ENCODE peak calls at places on chromosomes 3 and 15, in five cellular contexts. X is MG63; Q is CD4-positive, alpha-beta T cell; R is spleen; K is A549. H is an unnamed sample.

GRCh38 chr3:9732080-9732752 is 681 bp downstream of the BRPF1 start:
- DNase-seq in R (peak; percentile 91), K (no peak), Q (peak; percentile 13), X (peak; percentile 13), H (peak; percentile 33)

GRCh38 chr3:115062412-115062956 is 84.6 kb downstream of the ZBTB20 start:
- DNase-seq in R (no peak), K (no peak), X (no peak), Q (no peak), H (no peak)

GRCh38 chr3:123344175-123344908 is 104.5 kb downstream of the ADCY5 start:
- DNase-seq in R (peak; percentile 9), K (no peak), X (peak; percentile 78), Q (no peak), H (no peak)

GRCh38 chr15:58537033-58537432 is 105.2 kb downstream of the LIPC start:
- DNase-seq in R (no peak), X (no peak), Q (no peak), K (no peak), H (no peak)

GRCh38 chr15:52783929-52784798 is 6.0 kb downstream of the ONECUT1 start:
- DNase-seq in X (peak; percentile 33), R (peak; percentile 74), Q (no peak), K (peak; percentile 40), H (no peak)

GRCh38 chr3:173660645-173661299 is 263.2 kb downstream of the NLGN1 start:
- DNase-seq in Q (no peak), K (no peak), R (no peak), X (peak; percentile 6), H (no peak)

GRCh38 chr3:185076219-185076618 is 76.6 kb downstream of the C3orf70 start:
- DNase-seq in K (no peak), Q (no peak), X (no peak), R (no peak), H (no peak)

GRCh38 chr15:89307046-89307587 is 27.5 kb downstream of the POLG start:
- DNase-seq in Q (no peak), R (no peak), K (no peak), X (no peak), H (no peak)

GRCh38 chr15:69751575-69751974 is 299.0 kb downstream of the RPLP1 start:
- DNase-seq in X (no peak), K (no peak), Q (no peak), R (no peak), H (peak; percentile 76)

GRCh38 chr15:26179906-26180305 is 316.8 kb upstream of the ATP10A start:
- DNase-seq in X (no peak), K (peak; percentile 13), Q (no peak), R (no peak), H (peak; percentile 2)

GRCh38 chr15:83846847-83847246 is 192.9 kb downstream of the ADAMTSL3 start:
- DNase-seq in R (no peak), X (peak; percentile 5), Q (no peak), K (no peak), H (no peak)

GRCh38 chr3:81300324-81300927 is 461.0 kb downstream of the GBE1 start:
- DNase-seq in R (no peak), Q (no peak), X (no peak), K (no peak), H (no peak)

GRCh38 chr15:85297537-85297936 is 82.9 kb upstream of the AKAP13 start:
- DNase-seq in Q (no peak), K (no peak), R (no peak), X (no peak), H (no peak)

GRCh38 chr3:47856669-47857068 is 53.7 kb downstream of the DHX30 start:
- DNase-seq in X (no peak), K (no peak), R (peak; percentile 49), Q (no peak), H (no peak)

GRCh38 chr3:40951636-40952035 is 247.7 kb upstream of the CTNNB1 start:
- DNase-seq in K (no peak), X (no peak), Q (no peak), R (no peak), H (peak; percentile 23)

GRCh38 chr3:10010546-10011465 is 15.4 kb upstream of the FANCD2 start:
- DNase-seq in K (peak; percentile 85), R (peak; percentile 99), Q (peak; percentile 72), X (peak; percentile 87), H (peak; percentile 95)

GRCh38 chr3:156519758-156520162 is 35.2 kb downstream of the SSR3 start:
- DNase-seq in X (no peak), K (no peak), Q (no peak), R (no peak), H (no peak)

GRCh38 chr15:33111051-33111451 is 83.5 kb downstream of the FMN1 start:
- DNase-seq in Q (no peak), X (no peak), R (no peak), K (no peak), H (no peak)

GRCh38 chr3:29071077-29071634 is 209.7 kb upstream of the RBMS3 start:
- DNase-seq in X (peak; percentile 1), Q (no peak), R (no peak), K (no peak), H (no peak)

GRCh38 chr3:125374501-125374995 is 577 bp downstream of the ZNF148 start:
- DNase-seq in K (peak; percentile 19), X (peak; percentile 55), Q (peak; percentile 5), R (no peak), H (peak; percentile 55)

GRCh38 chr15:54803139-54803808 is 393.5 kb downstream of the RSL24D1 start:
- DNase-seq in K (peak; percentile 61), X (no peak), R (no peak), Q (no peak), H (no peak)

GRCh38 chr3:24042879-24043567 is 97.9 kb downstream of the NR1D2 start:
- DNase-seq in K (no peak), Q (no peak), R (no peak), X (no peak), H (no peak)

GRCh38 chr15:60673918-60674558 is 195.1 kb upstream of the ICE2 start:
- DNase-seq in X (peak; percentile 87), R (no peak), K (peak; percentile 58), Q (no peak), H (peak; percentile 82)

GRCh38 chr15:30985081-30985531 is 6.3 kb downstream of the MTMR10 start:
- DNase-seq in K (no peak), Q (no peak), X (no peak), R (no peak), H (no peak)

GRCh38 chr3:187740446-187741399 is 4.5 kb downstream of the BCL6 start:
- DNase-seq in R (peak; percentile 94), Q (peak; percentile 63), X (peak; percentile 65), K (peak; percentile 42), H (peak; percentile 25)

GRCh38 chr15:31272558-31273257 is 53.9 kb upstream of the KLF13 start:
- DNase-seq in X (no peak), K (no peak), Q (no peak), R (no peak), H (no peak)

GRCh38 chr3:152328841-152329240 is 60.1 kb downstream of the MBNL1 start:
- DNase-seq in Q (no peak), K (peak; percentile 80), R (no peak), X (no peak), H (no peak)

GRCh38 chr3:61663728-61664492 is 102.5 kb downstream of the PTPRG start:
- DNase-seq in K (peak; percentile 36), R (no peak), X (peak; percentile 77), Q (no peak), H (peak; percentile 24)

GRCh38 chr3:149274220-149274619 is 52.6 kb upstream of the CP start:
- DNase-seq in X (no peak), K (no peak), Q (no peak), R (no peak), H (no peak)

DNA sequence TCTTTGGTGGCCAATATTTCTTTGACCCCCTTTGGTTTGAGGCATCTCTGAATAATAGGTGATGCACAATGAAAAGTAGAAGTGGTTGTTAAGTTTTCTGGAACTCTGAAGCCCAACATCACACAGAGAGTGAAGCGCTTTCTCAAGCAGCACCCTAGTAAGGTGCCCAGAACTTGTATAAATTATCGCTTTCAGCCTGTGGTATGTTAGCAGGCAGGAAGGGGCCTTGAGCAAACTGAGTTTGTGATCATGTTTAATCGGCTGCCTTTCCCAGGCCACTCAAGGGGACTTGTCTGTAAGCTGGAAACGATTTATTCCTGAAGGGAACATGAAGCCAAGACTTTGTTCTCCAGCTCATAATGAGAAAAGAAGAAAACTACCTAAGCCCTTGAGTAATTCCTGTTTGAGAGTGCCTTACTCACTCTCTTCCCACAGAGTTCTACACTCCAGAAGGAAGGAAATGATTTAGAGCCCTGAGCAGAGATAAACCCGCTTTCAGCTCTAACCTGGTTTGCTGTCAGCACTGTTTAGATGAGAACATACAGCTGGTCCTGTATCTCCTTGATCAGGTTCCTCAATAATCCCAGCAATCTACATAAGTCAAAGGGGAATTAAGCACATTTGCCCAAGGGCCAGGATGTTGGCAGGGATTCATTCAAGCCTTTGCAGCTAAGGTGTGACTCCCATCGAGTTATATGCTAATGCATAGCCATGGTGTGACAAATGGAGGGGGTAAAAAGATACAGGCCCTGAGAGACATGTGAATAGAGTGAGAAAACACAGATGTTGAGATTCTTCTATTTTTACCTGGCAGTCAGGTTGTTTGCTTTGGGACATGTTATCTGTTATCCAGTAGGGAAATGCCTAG is 187.7 kb upstream of the SLC24A5 start:
- DNase-seq in X (no peak), R (no peak), Q (no peak), K (no peak), H (no peak)
- H3K9me3 ChIP-seq in X (no peaks in the 10 kb centered on the region), R (no peaks in the 10 kb centered on the region), Q (no peaks in the 10 kb centered on the region), K (no peaks in the 10 kb centered on the region), H (no peaks in the 10 kb centered on the region)

DNA sequence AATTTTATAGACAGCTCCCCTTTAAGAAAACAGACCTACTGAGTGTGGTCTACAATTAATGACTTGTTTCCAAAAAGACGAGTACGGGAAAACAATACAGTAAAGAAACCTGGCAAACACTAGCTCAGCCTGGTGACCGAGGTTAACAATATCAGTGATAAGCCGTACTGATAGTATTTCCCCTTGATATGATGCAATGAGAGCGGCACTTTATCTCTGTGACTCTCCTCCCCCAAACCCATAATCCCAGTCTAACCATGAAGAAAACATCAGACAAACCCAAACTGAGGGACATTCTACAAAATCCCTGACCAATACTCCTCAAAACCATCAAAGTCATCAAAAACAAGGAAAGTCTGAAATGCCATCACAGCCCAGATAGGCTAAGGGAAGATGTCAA is 8.2 kb downstream of the DENND4A start:
- DNase-seq in Q (no peak), R (no peak), X (no peak), K (no peak), H (no peak)
- H3K9me3 ChIP-seq in Q (no peaks in the 10 kb centered on the region), R (no peaks in the 10 kb centered on the region), X (no peaks in the 10 kb centered on the region), K (no peaks in the 10 kb centered on the region), H (no peaks in the 10 kb centered on the region)

DNA sequence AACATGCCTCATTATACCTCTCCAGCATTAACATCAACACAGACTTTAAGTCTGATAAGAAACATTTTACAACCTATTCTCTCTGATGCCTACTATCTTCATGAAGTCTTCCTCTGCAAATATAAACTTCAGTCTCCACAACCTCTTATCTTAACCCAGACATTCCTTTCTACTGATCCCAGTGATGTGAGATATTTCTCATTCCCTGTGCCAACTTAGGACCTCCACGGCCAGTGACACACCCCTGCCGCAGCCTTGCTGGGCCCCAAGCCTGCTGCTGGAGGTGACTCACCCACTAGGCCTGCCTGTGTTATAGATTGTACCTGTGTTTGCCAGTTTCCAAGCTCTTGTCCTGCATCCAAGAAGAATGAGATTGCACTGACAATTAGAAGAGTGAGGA is 734.5 kb upstream of the CADM2 start:
- DNase-seq in R (no peak), Q (no peak), X (peak; percentile 29), K (no peak), H (no peak)
- H3K9me3 ChIP-seq in R (peaks cover 28% of the 10 kb centered on the region), Q (no peaks in the 10 kb centered on the region), X (no peaks in the 10 kb centered on the region), K (peaks cover 8% of the 10 kb centered on the region), H (no peaks in the 10 kb centered on the region)

DNA sequence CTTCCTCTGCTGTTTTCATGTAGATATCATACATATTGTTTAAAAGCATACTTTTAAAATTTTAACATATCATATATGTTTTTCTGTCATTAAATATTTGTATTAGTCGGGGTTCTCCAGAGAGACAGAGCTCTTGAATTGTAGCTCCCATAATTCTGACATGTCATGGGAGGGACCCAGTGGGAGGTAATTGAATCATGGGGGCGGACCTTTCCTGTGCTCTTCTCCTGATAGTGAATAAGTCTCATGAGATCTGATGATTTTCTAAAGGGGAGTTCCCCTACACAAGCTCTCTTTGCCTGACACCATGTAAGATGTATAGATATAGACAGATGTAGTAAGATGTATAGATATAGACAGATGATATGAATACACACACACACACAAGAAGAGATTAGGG is 161.2 kb upstream of the ABI3BP start:
- DNase-seq in Q (no peak), R (no peak), X (no peak), K (no peak), H (no peak)
- H3K9me3 ChIP-seq in Q (no peaks in the 10 kb centered on the region), R (no peaks in the 10 kb centered on the region), X (no peaks in the 10 kb centered on the region), K (no peaks in the 10 kb centered on the region), H (no peaks in the 10 kb centered on the region)

H was measured in SJCRH30.